ENCODE peak calls at places on chromosomes 5 and 9, in five cellular contexts. Q is pulmonary artery endothelial cell, B is bronchial epithelial cell, V is mesothelial cell of epicardium, Z is Panc1. F is an unnamed sample.
A peak's percentile ranks its signal among the peaks of the same experiment; 100 is the strongest.

GRCh38 chr9:70574222-70574837 is 159.9 kb upstream of the KLF9 start:
- DNase-seq in V (no peak), Z (no peak), Q (no peak), B (peak; percentile 20), F (no peak)

GRCh38 chr5:143311428-143311827 is 92.1 kb downstream of the NR3C1 start:
- DNase-seq in B (peak; percentile 98), Q (peak; percentile 63), V (no peak), Z (peak; percentile 50), F (no peak)

GRCh38 chr9:133274236-133275104 is 531 bp downstream of the ABO start:
- DNase-seq in B (no peak), V (no peak), Z (no peak), Q (no peak), F (no peak)

GRCh38 chr9:132644251-132644650 is 25.5 kb downstream of the DDX31 start:
- DNase-seq in V (no peak), Q (no peak), B (no peak), Z (no peak), F (peak; percentile 30)

GRCh38 chr5:124655211-124655880 is 91.1 kb downstream of the ZNF608 start:
- DNase-seq in V (no peak), B (peak; percentile 85), Z (no peak), Q (no peak), F (no peak)

GRCh38 chr9:87710448-87710847 is 15.5 kb upstream of the CTSL start:
- DNase-seq in B (no peak), Q (no peak), V (no peak), Z (no peak), F (peak; percentile 50)

GRCh38 chr5:1207555-1207954 is 6.2 kb downstream of the SLC6A19 start:
- DNase-seq in B (no peak), V (no peak), Z (no peak), Q (no peak), F (no peak)

GRCh38 chr9:127904518-127904887 is 5.1 kb upstream of the ST6GALNAC6 start:
- DNase-seq in Z (no peak), V (peak; percentile 70), B (peak; percentile 50), Q (no peak), F (no peak)

GRCh38 chr5:110884005-110884404 is 145.2 kb downstream of the SLC25A46 start:
- DNase-seq in Z (no peak), V (no peak), B (peak; percentile 79), Q (no peak), F (no peak)

GRCh38 chr9:38393128-38393809 is 767 bp downstream of the ALDH1B1 start:
- DNase-seq in V (no peak), Z (no peak), B (no peak), Q (no peak), F (no peak)

GRCh38 chr5:22372376-22372775 is 480.8 kb downstream of the CDH12 start:
- DNase-seq in V (no peak), Z (no peak), B (peak; percentile 12), Q (no peak), F (no peak)

GRCh38 chr9:126756876-126757415 is 47.9 kb upstream of the ZBTB43 start:
- DNase-seq in V (no peak), Z (no peak), B (no peak), Q (no peak), F (no peak)

GRCh38 chr9:70058569-70059161 is 15.0 kb downstream of the MAMDC2 start:
- DNase-seq in Q (no peak), Z (no peak), V (no peak), B (no peak), F (no peak)

GRCh38 chr9:121217609-121218292 is 16.1 kb upstream of the RAB14 start:
- DNase-seq in Q (no peak), Z (no peak), V (no peak), B (peak; percentile 95), F (no peak)

GRCh38 chr5:154415114-154415513 is 30.7 kb upstream of the SAP30L start:
- DNase-seq in Z (no peak), Q (no peak), V (no peak), B (no peak), F (no peak)

GRCh38 chr5:8805653-8806052 is 740.2 kb downstream of the SEMA5A start:
- DNase-seq in Q (no peak), B (no peak), V (no peak), Z (no peak), F (no peak)

GRCh38 chr9:110148384-110148783 is 59.6 kb downstream of the C9orf152 start:
- DNase-seq in B (no peak), Q (no peak), V (no peak), Z (no peak), F (no peak)

GRCh38 chr5:157998021-157998504 is 139.1 kb upstream of the CLINT1 start:
- DNase-seq in Q (no peak), V (no peak), B (peak; percentile 78), Z (no peak), F (no peak)

GRCh38 chr9:130110596-130111021 is 56.9 kb downstream of the GPR107 start:
- DNase-seq in Z (no peak), B (no peak), Q (no peak), V (no peak), F (no peak)

GRCh38 chr5:132190161-132190817 is 37.4 kb downstream of the P4HA2 start:
- DNase-seq in Z (peak; percentile 24), Q (peak; percentile 20), V (no peak), B (peak; percentile 67), F (peak; percentile 71)

GRCh38 chr5:115857621-115858349 is 16.1 kb downstream of the AP3S1 start:
- DNase-seq in Q (no peak), B (peak; percentile 37), V (no peak), Z (no peak), F (no peak)

GRCh38 chr5:1294839-1295649 is at the start of gene TERT:
- DNase-seq in V (peak; percentile 43), Q (no peak), B (no peak), Z (no peak), F (peak; percentile 65)

GRCh38 chr9:101840694-101841188 is 102.3 kb upstream of the GRIN3A start:
- DNase-seq in Q (no peak), B (no peak), Z (no peak), V (no peak), F (no peak)

GRCh38 chr5:144036476-144036875 is 134.0 kb downstream of the YIPF5 start:
- DNase-seq in Q (no peak), B (no peak), Z (no peak), V (no peak), F (no peak)

GRCh38 chr9:83511051-83511450 is 27.1 kb downstream of the FRMD3 start:
- DNase-seq in Z (no peak), B (peak; percentile 81), Q (peak; percentile 57), V (no peak), F (no peak)

GRCh38 chr9:24765025-24765756 is 219.5 kb upstream of the IZUMO3 start:
- DNase-seq in B (no peak), Q (no peak), Z (no peak), V (no peak), F (no peak)

GRCh38 chr9:132539071-132539470 is 43.3 kb upstream of the BARHL1 start:
- DNase-seq in Z (no peak), Q (no peak), V (no peak), B (no peak), F (no peak)

GRCh38 chr5:17283121-17283415 is 65.6 kb downstream of the BASP1 start:
- DNase-seq in B (no peak), Z (no peak), Q (no peak), V (no peak), F (no peak)

GRCh38 chr5:96597441-96598020 is 64.6 kb upstream of the CAST start:
- DNase-seq in V (no peak), B (peak; percentile 54), Q (no peak), Z (peak; percentile 51), F (no peak)

GRCh38 chr9:95023217-95024003 is 294.1 kb downstream of the FANCC start:
- DNase-seq in Q (peak; percentile 44), B (peak; percentile 93), V (no peak), Z (peak; percentile 52), F (no peak)

GRCh38 chr5:68114641-68115040 is 100.9 kb upstream of the PIK3R1 start:
- DNase-seq in V (no peak), Z (no peak), B (peak; percentile 41), Q (no peak), F (no peak)

GRCh38 chr9:70609542-70610286 is 195.3 kb upstream of the KLF9 start:
- DNase-seq in Z (no peak), B (peak; percentile 58), V (no peak), Q (no peak), F (no peak)

GRCh38 chr5:1429501-1429900 is 15.7 kb downstream of the SLC6A3 start:
- DNase-seq in Z (no peak), V (no peak), Q (peak; percentile 11), B (no peak), F (no peak)

GRCh38 chr9:81086421-81086820 is 602.9 kb downstream of the TLE1 start:
- DNase-seq in V (no peak), Z (no peak), B (no peak), Q (no peak), F (no peak)

F was measured in HuH-7.